ENCODE peak calls at places on chromosomes 5 and 9, in ten cellular contexts. One of them, this sample, is unnamed.

GRCh38 chr5:161630948-161631347 is 54.6 kb upstream of the GABRA6 start:
- DNase-seq in RCC 7860: no peak
- DNase-seq in HFF-Myc: no peak
- DNase-seq in hepatocyte: no peak
- DNase-seq in NCI-H2171 treated with DMSO at 0.1 percent for 48 hours: no peak
- DNase-seq in dermis microvascular lymphatic vessel endothelial cell: no peak
- DNase-seq in activated CD4-positive, alpha-beta T cell treated with anti-CD3 and anti-CD28 coated beads for 24 hours: no peak
- DNase-seq in astrocyte of the cerebellum: no peak
- DNase-seq in AG10803: no peak
- DNase-seq in RWPE2: no peak
- DNase-seq in this sample: no peak

GRCh38 chr9:134139081-134139480 is 3.2 kb downstream of the WDR5 start:
- DNase-seq in HFF-Myc: no peak
- DNase-seq in AG10803: peak
- DNase-seq in hepatocyte: peak
- DNase-seq in dermis microvascular lymphatic vessel endothelial cell: no peak
- DNase-seq in RCC 7860: no peak
- DNase-seq in NCI-H2171 treated with DMSO at 0.1 percent for 48 hours: no peak
- DNase-seq in astrocyte of the cerebellum: no peak
- DNase-seq in activated CD4-positive, alpha-beta T cell treated with anti-CD3 and anti-CD28 coated beads for 24 hours: no peak
- DNase-seq in RWPE2: no peak
- DNase-seq in this sample: no peak

GRCh38 chr5:99099691-99100090 is 170.9 kb upstream of the CHD1 start:
- DNase-seq in HFF-Myc: no peak
- DNase-seq in dermis microvascular lymphatic vessel endothelial cell: no peak
- DNase-seq in NCI-H2171 treated with DMSO at 0.1 percent for 48 hours: no peak
- DNase-seq in activated CD4-positive, alpha-beta T cell treated with anti-CD3 and anti-CD28 coated beads for 24 hours: no peak
- DNase-seq in AG10803: no peak
- DNase-seq in hepatocyte: no peak
- DNase-seq in RWPE2: no peak
- DNase-seq in RCC 7860: no peak
- DNase-seq in astrocyte of the cerebellum: no peak
- DNase-seq in this sample: no peak

GRCh38 chr9:129489838-129490582 is 130.9 kb downstream of the C9orf50 start:
- DNase-seq in NCI-H2171 treated with DMSO at 0.1 percent for 48 hours: peak
- DNase-seq in AG10803: peak
- DNase-seq in activated CD4-positive, alpha-beta T cell treated with anti-CD3 and anti-CD28 coated beads for 24 hours: no peak
- DNase-seq in astrocyte of the cerebellum: no peak
- DNase-seq in HFF-Myc: no peak
- DNase-seq in hepatocyte: no peak
- DNase-seq in RCC 7860: peak
- DNase-seq in dermis microvascular lymphatic vessel endothelial cell: no peak
- DNase-seq in RWPE2: no peak
- DNase-seq in this sample: no peak

GRCh38 chr5:171989276-171989675 is 17.2 kb downstream of the FBXW11 start:
- DNase-seq in HFF-Myc: no peak
- DNase-seq in hepatocyte: no peak
- DNase-seq in AG10803: no peak
- DNase-seq in RCC 7860: no peak
- DNase-seq in dermis microvascular lymphatic vessel endothelial cell: no peak
- DNase-seq in RWPE2: no peak
- DNase-seq in NCI-H2171 treated with DMSO at 0.1 percent for 48 hours: no peak
- DNase-seq in activated CD4-positive, alpha-beta T cell treated with anti-CD3 and anti-CD28 coated beads for 24 hours: no peak
- DNase-seq in astrocyte of the cerebellum: no peak
- DNase-seq in this sample: no peak

GRCh38 chr9:128505414-128505765 is 871 bp downstream of the GLE1 start:
- DNase-seq in NCI-H2171 treated with DMSO at 0.1 percent for 48 hours: peak
- DNase-seq in AG10803: peak
- DNase-seq in RWPE2: no peak
- DNase-seq in dermis microvascular lymphatic vessel endothelial cell: no peak
- DNase-seq in HFF-Myc: no peak
- DNase-seq in astrocyte of the cerebellum: no peak
- DNase-seq in RCC 7860: peak
- DNase-seq in activated CD4-positive, alpha-beta T cell treated with anti-CD3 and anti-CD28 coated beads for 24 hours: no peak
- DNase-seq in hepatocyte: no peak
- DNase-seq in this sample: no peak

GRCh38 chr5:3853366-3853765 is 257.7 kb downstream of the IRX1 start:
- DNase-seq in astrocyte of the cerebellum: no peak
- DNase-seq in NCI-H2171 treated with DMSO at 0.1 percent for 48 hours: no peak
- DNase-seq in hepatocyte: no peak
- DNase-seq in AG10803: no peak
- DNase-seq in dermis microvascular lymphatic vessel endothelial cell: no peak
- DNase-seq in RCC 7860: no peak
- DNase-seq in RWPE2: no peak
- DNase-seq in HFF-Myc: no peak
- DNase-seq in activated CD4-positive, alpha-beta T cell treated with anti-CD3 and anti-CD28 coated beads for 24 hours: no peak
- DNase-seq in this sample: no peak

GRCh38 chr5:93581738-93582414 is 857 bp upstream of the NR2F1-AS1 start:
- DNase-seq in activated CD4-positive, alpha-beta T cell treated with anti-CD3 and anti-CD28 coated beads for 24 hours: no peak
- DNase-seq in RWPE2: no peak
- DNase-seq in dermis microvascular lymphatic vessel endothelial cell: no peak
- DNase-seq in hepatocyte: no peak
- DNase-seq in astrocyte of the cerebellum: peak
- DNase-seq in AG10803: peak
- DNase-seq in NCI-H2171 treated with DMSO at 0.1 percent for 48 hours: peak
- DNase-seq in RCC 7860: peak
- DNase-seq in HFF-Myc: no peak
- DNase-seq in this sample: peak